ENCODE peak calls at places on chromosomes 5 and 9, in eight cellular contexts. B, E, K, S, Z, N, P and V are unnamed samples.

GRCh38 chr9:18261143-18261542 is 212.8 kb upstream of the ADAMTSL1 start:
- DNase-seq in B (peak; percentile 59), E (no peak), N (no peak), Z (no peak), S (no peak), P (no peak), K (no peak), V (no peak)

GRCh38 chr5:1726956-1727355 is 72.7 kb downstream of the MRPL36 start:
- DNase-seq in P (no peak), K (peak; percentile 1), Z (no peak), B (no peak), S (no peak), N (no peak), E (peak; percentile 65), V (no peak)

GRCh38 chr5:32027717-32028321 is 146.3 kb downstream of the GOLPH3 start:
- DNase-seq in S (peak; percentile 96), E (no peak), K (no peak), N (peak; percentile 39), P (peak; percentile 82), Z (no peak), B (peak; percentile 99), V (no peak)

GRCh38 chr5:172801184-172801671 is 30.2 kb upstream of the DUSP1 start:
- DNase-seq in P (peak; percentile 70), S (no peak), K (no peak), B (peak; percentile 90), E (peak; percentile 76), Z (no peak), N (peak; percentile 60), V (no peak)

GRCh38 chr5:32531885-32532520 is 53.4 kb upstream of the SUB1 start:
- DNase-seq in N (peak; percentile 82), P (no peak), E (no peak), B (peak; percentile 59), S (no peak), K (no peak), Z (peak; percentile 13), V (no peak)

GRCh38 chr5:67374378-67374777 is 177.8 kb upstream of the CD180 start:
- DNase-seq in E (no peak), S (no peak), P (no peak), Z (no peak), N (no peak), K (no peak), B (no peak), V (no peak)

GRCh38 chr9:136671646-136672430 is 9.1 kb downstream of the EGFL7 start:
- DNase-seq in Z (no peak), P (no peak), E (no peak), B (peak; percentile 31), K (peak; percentile 83), N (no peak), S (no peak), V (no peak)

GRCh38 chr9:137244486-137245449 is 3.7 kb downstream of the TUBB4B start:
- DNase-seq in E (no peak), K (no peak), N (no peak), P (no peak), Z (no peak), S (no peak), B (no peak), V (no peak)

GRCh38 chr5:8060235-8061139 is 191.5 kb downstream of the MTRR start:
- DNase-seq in S (no peak), B (no peak), K (no peak), Z (no peak), P (no peak), E (no peak), N (no peak), V (no peak)

GRCh38 chr9:18632624-18633407 is 158.9 kb downstream of the ADAMTSL1 start:
- DNase-seq in B (peak; percentile 86), K (no peak), N (no peak), P (peak; percentile 58), Z (no peak), S (peak; percentile 64), E (no peak), V (no peak)

GRCh38 chr9:12697719-12698118 is 4.5 kb downstream of the TYRP1 start:
- DNase-seq in S (no peak), Z (no peak), B (peak; percentile 51), E (no peak), N (no peak), P (no peak), K (no peak), V (no peak)

GRCh38 chr5:179553875-179554274 is 3.5 kb downstream of the RUFY1 start:
- DNase-seq in S (no peak), N (peak; percentile 40), P (no peak), B (peak; percentile 65), E (no peak), K (no peak), Z (no peak), V (no peak)

GRCh38 chr9:134896834-134897583 is 16.4 kb downstream of the FCN2 start:
- DNase-seq in Z (no peak), B (no peak), K (no peak), E (peak; percentile 58), P (no peak), N (no peak), S (no peak), V (no peak)

GRCh38 chr5:127307868-127308267 is 17.3 kb downstream of the MEGF10 start:
- DNase-seq in S (no peak), B (no peak), N (no peak), K (no peak), E (no peak), Z (no peak), P (no peak), V (no peak)

GRCh38 chr5:172602712-172603289 is 38.3 kb upstream of the NEURL1B start:
- DNase-seq in K (no peak), N (no peak), B (peak; percentile 28), P (no peak), S (no peak), E (no peak), Z (no peak), V (no peak)

GRCh38 chr5:139131062-139131856 is 66.9 kb downstream of the SIL1 start:
- DNase-seq in N (no peak), B (peak; percentile 63), E (peak; percentile 81), P (no peak), Z (no peak), K (no peak), S (no peak), V (no peak)

GRCh38 chr5:96565843-96566242 is 96.3 kb upstream of the CAST start:
- DNase-seq in P (peak; percentile 39), N (no peak), E (no peak), S (no peak), K (no peak), B (peak; percentile 66), Z (no peak), V (no peak)

GRCh38 chr5:131679911-131680310 is 44.9 kb upstream of the RAPGEF6 start:
- DNase-seq in Z (no peak), B (peak; percentile 80), N (no peak), P (peak; percentile 13), S (peak; percentile 63), K (no peak), E (no peak), V (no peak)

GRCh38 chr9:109968332-109968657 is 188.3 kb downstream of the PALM2AKAP2 start:
- DNase-seq in P (no peak), K (no peak), Z (no peak), S (no peak), B (no peak), N (no peak), E (no peak), V (no peak)

GRCh38 chr9:109969559-109970237 is 189.7 kb downstream of the PALM2AKAP2 start:
- DNase-seq in S (no peak), P (no peak), B (no peak), N (no peak), K (no peak), E (no peak), Z (no peak), V (no peak)

GRCh38 chr9:109967651-109968331 is 187.8 kb downstream of the PALM2AKAP2 start:
- DNase-seq in B (no peak), E (no peak), S (no peak), P (no peak), K (no peak), N (no peak), Z (no peak), V (no peak)

GRCh38 chr9:109966643-109967368 is 186.8 kb downstream of the PALM2AKAP2 start:
- DNase-seq in P (no peak), S (no peak), Z (no peak), N (no peak), E (no peak), K (no peak), B (no peak), V (no peak)

DNA sequence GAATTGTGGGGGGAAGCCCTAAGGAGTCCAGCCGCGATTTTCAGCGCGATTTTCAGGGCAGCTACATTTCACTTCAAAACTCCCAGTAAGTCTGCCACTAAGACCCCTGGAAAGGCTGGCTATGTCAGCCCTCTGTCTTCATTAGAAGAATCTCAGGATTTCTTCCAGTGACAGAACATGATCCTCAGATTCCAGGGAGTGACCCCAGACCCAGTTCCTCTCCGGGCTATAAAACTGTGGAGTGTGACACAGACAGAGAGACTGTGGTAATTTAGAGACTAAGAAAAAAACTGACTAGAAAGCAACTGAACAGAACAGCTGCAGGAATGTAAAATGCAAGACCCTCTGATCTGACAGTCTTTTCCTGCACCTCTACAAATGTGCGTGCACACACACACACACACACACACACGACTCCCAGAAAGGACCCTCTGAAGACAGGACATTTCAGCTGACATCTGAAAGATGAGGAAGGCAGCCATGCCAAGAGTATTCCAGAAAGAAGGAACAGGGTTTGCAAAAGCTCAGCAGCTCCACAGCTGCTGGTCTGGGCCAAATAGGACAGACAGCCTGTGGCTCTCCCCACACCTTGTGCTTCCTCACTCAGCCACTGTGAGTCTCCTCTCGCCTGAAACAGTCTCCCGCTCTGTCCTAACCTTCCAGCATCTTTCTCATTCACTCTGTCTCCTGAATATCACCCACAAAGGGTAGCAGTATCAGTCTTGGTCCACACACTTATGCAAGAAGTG is 188.9 kb downstream of the PALM2AKAP2 start:
- DNase-seq in P (no peak), B (peak; percentile 60), K (peak; percentile 18), E (no peak), Z (peak; percentile 1), N (peak; percentile 6), S (no peak), V (no peak)
- TF ChIP-seq CTCF in P (peak; percentile 27), B (peak; percentile 44), K (no peak), E (no peak), Z (peak; percentile 39), N (peak; percentile 34), S (peak; percentile 45), V (no peak)

GRCh38 chr5:142317673-142318261 is 7.1 kb downstream of the SPRY4 start:
- DNase-seq in B (no peak), P (no peak), E (no peak), N (no peak), S (no peak), K (no peak), Z (no peak), V (no peak)
- TF ChIP-seq CTCF in B (peak; percentile 36), P (peak; percentile 65), E (no peak), N (no peak), S (peak; percentile 45), K (no peak), Z (peak; percentile 56), V (no peak)

GRCh38 chr9:87725900-87726709 is at the start of gene CTSL:
- DNase-seq in S (no peak), P (no peak), N (peak; percentile 76), Z (peak; percentile 85), E (peak; percentile 95), K (peak; percentile 86), B (peak; percentile 93), V (peak; percentile 86)
- TF ChIP-seq CTCF in S (no peak), P (no peak), N (peak; percentile 78), Z (peak; percentile 64), E (no peak), K (no peak), B (peak; percentile 21), V (no peak)

DNA sequence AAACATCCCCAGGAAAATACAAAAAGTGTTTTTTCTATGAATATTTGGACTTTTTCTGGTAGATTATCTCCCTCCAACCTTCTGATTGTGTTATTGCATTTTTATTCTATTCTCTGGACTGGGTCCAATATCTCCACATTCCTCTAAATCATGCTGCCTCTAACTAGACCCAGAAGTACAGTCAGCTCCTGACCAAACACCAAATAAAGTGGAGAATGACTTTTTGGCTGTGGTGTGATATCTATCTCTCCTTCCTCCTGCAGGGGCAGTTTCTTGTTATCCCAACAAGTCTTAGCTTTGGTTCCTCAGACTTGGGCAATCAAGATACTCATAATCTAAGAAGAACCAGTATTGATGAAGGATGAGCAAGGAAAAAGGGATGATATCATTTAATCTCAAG is 3.2 kb upstream of the RAI14 start:
- DNase-seq in Z (no peak), P (no peak), S (peak; percentile 72), E (no peak), B (peak; percentile 78), N (no peak), K (no peak), V (no peak)
- TF ChIP-seq CTCF in Z (no peak), P (peak; percentile 16), S (peak; percentile 14), E (no peak), B (no peak), N (no peak), K (no peak), V (no peak)